ENCODE peak calls at places on chromosome 1, in six cellular contexts. A, P, L, X, B and T are unnamed samples.

GRCh38 chr1:40965531-40965930 is 14.0 kb upstream of the CTPS1 start:
- DNase-seq in A (no peak), P (no peak), L (no peak), X (no peak), B (no peak), T (no peak)

GRCh38 chr1:209869242-209870149 is 41.7 kb downstream of the UTP25 start:
- DNase-seq in A (no peak), P (no peak), L (no peak), X (no peak), B (no peak), T (no peak)

GRCh38 chr1:71796044-71796443 is 486.3 kb downstream of the NEGR1 start:
- DNase-seq in A (no peak), P (no peak), L (no peak), X (no peak), B (no peak), T (no peak)

GRCh38 chr1:228021526-228022030 is 14.8 kb downstream of the WNT3A start:
- DNase-seq in A (peak), P (peak), L (no peak), X (peak), B (no peak), T (no peak)

GRCh38 chr1:169495050-169495740 is 9.5 kb upstream of the SLC19A2 start:
- DNase-seq in A (no peak), P (no peak), L (no peak), X (no peak), B (peak), T (peak)

GRCh38 chr1:200899954-200900867 is 5.5 kb downstream of the INAVA start:
- DNase-seq in A (no peak), P (no peak), L (no peak), X (no peak), B (no peak), T (no peak)

GRCh38 chr1:19009882-19010321 is 53.4 kb upstream of the IFFO2 start:
- DNase-seq in A (peak), P (peak), L (peak), X (no peak), B (peak), T (peak)

GRCh38 chr1:213693864-213694263 is 293.9 kb upstream of the PROX1 start:
- DNase-seq in A (no peak), P (no peak), L (no peak), X (no peak), B (no peak), T (no peak)

GRCh38 chr1:215682232-215682631 is 115.1 kb downstream of the KCTD3 start:
- DNase-seq in A (no peak), P (peak), L (no peak), X (no peak), B (no peak), T (no peak)

GRCh38 chr1:59016390-59016789 is 232.5 kb upstream of the JUN start:
- DNase-seq in A (no peak), P (no peak), L (no peak), X (no peak), B (no peak), T (no peak)

GRCh38 chr1:84450916-84451315 is 28.1 kb upstream of the RPF1 start:
- DNase-seq in A (no peak), P (peak), L (no peak), X (no peak), B (peak), T (no peak)

GRCh38 chr1:63966016-63966415 is 192.2 kb downstream of the ROR1 start:
- DNase-seq in A (no peak), P (no peak), L (no peak), X (no peak), B (no peak), T (no peak)

GRCh38 chr1:21775542-21775899 is 7.4 kb downstream of the USP48 start:
- DNase-seq in A (no peak), P (no peak), L (no peak), X (no peak), B (no peak), T (no peak)

GRCh38 chr1:197103295-197103694 is 36.2 kb upstream of the F13B start:
- DNase-seq in A (no peak), P (peak), L (no peak), X (no peak), B (no peak), T (peak)

GRCh38 chr1:53505401-53505800 is 46.2 kb downstream of the DMRTB1 start:
- DNase-seq in A (no peak), P (no peak), L (no peak), X (no peak), B (no peak), T (no peak)

GRCh38 chr1:34511802-34512201 is 243.0 kb upstream of the GJB5 start:
- DNase-seq in A (no peak), P (no peak), L (no peak), X (no peak), B (no peak), T (no peak)

GRCh38 chr1:206713910-206714312 is 29.2 kb downstream of the MAPKAPK2 start:
- DNase-seq in A (no peak), P (peak), L (no peak), X (no peak), B (no peak), T (peak)

GRCh38 chr1:52366517-52366827 is 467 bp upstream of the CC2D1B start:
- DNase-seq in A (no peak), P (no peak), L (no peak), X (no peak), B (no peak), T (no peak)

GRCh38 chr1:103547840-103548239 is 22.3 kb downstream of the RNPC3 start:
- DNase-seq in A (no peak), P (no peak), L (no peak), X (no peak), B (no peak), T (no peak)

GRCh38 chr1:186236921-186237320 is 138.1 kb downstream of the TPR start:
- DNase-seq in A (no peak), P (peak), L (no peak), X (no peak), B (peak), T (peak)

GRCh38 chr1:184820956-184821355 is 66.3 kb upstream of the EDEM3 start:
- DNase-seq in A (no peak), P (peak), L (no peak), X (no peak), B (no peak), T (no peak)

GRCh38 chr1:18241932-18242331 is 134.3 kb downstream of the IGSF21 start:
- DNase-seq in A (no peak), P (no peak), L (no peak), X (no peak), B (no peak), T (no peak)

GRCh38 chr1:154736840-154737239 is 128.9 kb upstream of the ADAR start:
- DNase-seq in A (no peak), P (peak), L (no peak), X (no peak), B (no peak), T (peak)

GRCh38 chr1:47227370-47228232 is 4.4 kb downstream of the TAL1 start:
- DNase-seq in A (no peak), P (no peak), L (no peak), X (no peak), B (no peak), T (no peak)

GRCh38 chr1:227072991-227073390 is 132.9 kb downstream of the COQ8A start:
- DNase-seq in A (no peak), P (peak), L (no peak), X (no peak), B (no peak), T (peak)

GRCh38 chr1:31064685-31065309 is 720 bp downstream of the PUM1 start:
- DNase-seq in A (no peak), P (peak), L (no peak), X (no peak), B (no peak), T (no peak)

GRCh38 chr1:197911172-197911856 is 5.9 kb upstream of the LHX9 start:
- DNase-seq in A (peak), P (no peak), L (peak), X (peak), B (no peak), T (no peak)

GRCh38 chr1:159972443-159973205 is 18.6 kb upstream of the SLAMF9 start:
- DNase-seq in A (no peak), P (no peak), L (no peak), X (no peak), B (no peak), T (no peak)

GRCh38 chr1:40130892-40131291 is 30.3 kb upstream of the RLF start:
- DNase-seq in A (no peak), P (no peak), L (no peak), X (no peak), B (peak), T (no peak)

GRCh38 chr1:23644555-23644866 is 47.1 kb upstream of the RPL11 start:
- DNase-seq in A (no peak), P (no peak), L (no peak), X (no peak), B (peak), T (no peak)
- H3K14ac ChIP-seq in A (no peak), P (no peak), L (no peak), X (no peak), B (no peak), T (no peak)

DNA sequence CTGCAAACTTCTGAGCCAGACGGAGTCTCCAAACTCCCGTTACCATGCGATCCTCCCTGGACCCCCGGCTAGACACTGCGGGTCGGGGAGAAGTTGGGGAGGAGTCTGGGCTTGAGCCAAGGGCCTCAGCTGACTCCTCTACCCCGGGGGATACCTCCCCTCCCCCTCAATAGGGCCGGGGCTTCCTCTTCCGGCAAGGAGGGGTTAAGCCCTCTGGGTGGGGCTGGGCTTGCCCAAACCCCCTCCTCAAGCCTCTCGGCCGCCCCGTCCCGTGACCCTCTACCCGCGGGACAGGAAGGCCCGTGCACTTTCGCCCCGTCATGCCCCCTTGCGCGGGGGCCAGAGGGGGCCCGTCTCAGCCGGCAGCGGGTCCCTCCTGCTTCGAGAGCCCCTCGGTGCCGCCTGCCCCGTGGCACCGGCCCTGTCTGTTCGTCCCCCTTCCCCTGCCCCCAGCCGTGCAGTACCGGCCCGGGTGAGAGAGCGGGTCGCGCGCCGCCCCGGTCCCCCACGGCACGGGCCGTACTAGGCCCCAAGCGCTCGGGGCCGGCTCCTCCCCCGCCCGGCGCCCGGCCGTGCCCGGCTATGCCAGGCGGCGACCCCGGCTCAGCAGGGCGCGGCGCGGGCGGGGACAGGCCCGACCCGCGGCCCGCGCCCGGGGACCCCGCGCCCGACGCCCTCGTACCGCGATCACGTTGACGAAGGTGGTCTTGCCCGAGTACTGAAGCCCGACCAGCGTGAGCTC is 598 bp downstream of the ARL8A start:
- DNase-seq in A (peak), P (no peak), L (no peak), X (peak), B (no peak), T (peak)
- H4K8ac ChIP-seq in A (no peak), P (peak), L (no peak), X (peak), B (peak), T (peak)

GRCh38 chr1:203861379-203862184 is at the start of gene SNRPE:
- DNase-seq in A (peak), P (peak), L (peak), X (peak), B (peak), T (peak)

GRCh38 chr1:203858055-203858454 is 3.3 kb upstream of the SNRPE start:
- DNase-seq in A (no peak), P (peak), L (no peak), X (no peak), B (peak), T (peak)

GRCh38 chr1:203860396-203860951 is 925 bp upstream of the SNRPE start:
- DNase-seq in A (peak), P (peak), L (no peak), X (peak), B (no peak), T (no peak)

GRCh38 chr1:203858975-203859374 is 2.4 kb upstream of the SNRPE start:
- DNase-seq in A (no peak), P (no peak), L (no peak), X (no peak), B (no peak), T (peak)
- H3K14ac ChIP-seq in A (no peak), P (peak), L (no peak), X (no peak), B (no peak), T (no peak)

GRCh38 chr1:25997759-25998074 is at the start of gene PAFAH2:
- DNase-seq in A (peak), P (no peak), L (no peak), X (no peak), B (no peak), T (no peak)
- H4K8ac ChIP-seq in A (no peak), P (peak), L (no peak), X (peak), B (peak), T (peak)